ENCODE peak calls at places on chromosomes 4 and X, in ten cellular contexts. R, H, T, E, W, U, S, L, O and V are unnamed samples.

GRCh38 chrX:133375558-133376340 is 39.5 kb downstream of the GPC4 start:
- DNase-seq in H (no peak), T (no peak), R (peak; percentile 3), S (no peak), L (no peak), W (peak; percentile 32), O (no peak), U (no peak), E (no peak), V (peak; percentile 75)

GRCh38 chr4:172813359-172813923 is 355.2 kb upstream of the GALNT7 start:
- DNase-seq in S (no peak), T (no peak), O (no peak), R (no peak), H (no peak), L (no peak), U (no peak), W (no peak), E (no peak), V (no peak)

GRCh38 chr4:148834804-148835598 is 392.8 kb upstream of the NR3C2 start:
- DNase-seq in L (no peak), E (no peak), O (no peak), R (peak; percentile 43), W (no peak), T (peak; percentile 6), U (no peak), S (peak; percentile 18), H (peak; percentile 73), V (no peak)

GRCh38 chrX:39504227-39504626 is 593.5 kb downstream of the BCOR start:
- DNase-seq in S (no peak), H (no peak), U (no peak), L (no peak), W (no peak), O (no peak), E (no peak), T (no peak), R (no peak), V (no peak)

GRCh38 chr4:155442267-155443105 is 65.7 kb upstream of the MAP9 start:
- DNase-seq in R (peak; percentile 71), T (peak; percentile 56), S (peak; percentile 79), W (peak; percentile 72), E (no peak), L (peak; percentile 70), U (peak; percentile 77), O (peak; percentile 97), H (peak; percentile 79), V (peak; percentile 85)

GRCh38 chr4:146654976-146655761 is 16.5 kb downstream of the POU4F2 start:
- DNase-seq in E (no peak), R (peak; percentile 41), T (no peak), W (peak; percentile 62), O (peak; percentile 67), L (no peak), U (no peak), S (peak; percentile 72), H (no peak), V (peak; percentile 71)

GRCh38 chr4:120555058-120555457 is 367.5 kb downstream of the PRDM5 start:
- DNase-seq in L (no peak), W (no peak), H (no peak), U (no peak), E (no peak), S (no peak), R (no peak), O (no peak), T (no peak), V (no peak)

GRCh38 chr4:118842055-118842454 is 6.1 kb upstream of the SEC24D start:
- DNase-seq in H (no peak), W (no peak), T (no peak), R (no peak), S (no peak), E (no peak), L (no peak), U (no peak), O (no peak), V (no peak)

GRCh38 chr4:139247241-139247640 is 32.8 kb downstream of the MGARP start:
- DNase-seq in S (no peak), R (no peak), O (no peak), E (no peak), W (no peak), U (no peak), L (no peak), T (no peak), H (no peak), V (no peak)

GRCh38 chr4:161256716-161257115 is 907.1 kb downstream of the FSTL5 start:
- DNase-seq in W (peak; percentile 30), S (peak; percentile 54), R (no peak), L (no peak), O (no peak), E (no peak), T (peak; percentile 29), H (no peak), U (no peak), V (no peak)

GRCh38 chrX:153441981-153442380 is 3.9 kb downstream of the TREX2 start:
- DNase-seq in R (no peak), U (no peak), S (no peak), W (no peak), O (peak; percentile 43), L (no peak), E (no peak), H (no peak), T (no peak), V (peak; percentile 34)

GRCh38 chr4:101790521-101791188 is at the start of gene BANK1:
- DNase-seq in S (peak; percentile 86), T (peak; percentile 61), U (peak; percentile 46), W (no peak), E (no peak), O (peak; percentile 89), L (peak; percentile 18), R (peak; percentile 41), H (peak; percentile 71), V (peak; percentile 77)